ENCODE peak calls at places on chromosomes 2 and 18, in five cellular contexts. K is mammary epithelial cell, A is dorsolateral prefrontal cortex, R is glutamatergic neuron, E is tibial artery. I is an unnamed sample.

GRCh38 chr18:40938615-40939014 is 1016.4 kb upstream of the PIK3C3 start:
- DNase-seq in A (no peak), E (no peak), R (no peak), K (no peak), I (no peak)

GRCh38 chr2:170190172-170190571 is 12.2 kb downstream of the MYO3B start:
- DNase-seq in A (no peak), R (no peak), K (peak), E (no peak), I (peak)

GRCh38 chr2:96549466-96549785 is 12.9 kb downstream of the ARID5A start:
- DNase-seq in K (no peak), A (no peak), E (no peak), R (no peak), I (no peak)

GRCh38 chr2:232365621-232366321 is 12.8 kb upstream of the ALPP start:
- DNase-seq in K (peak), E (no peak), R (peak), A (no peak), I (peak)

GRCh38 chr2:26609133-26609532 is 32.0 kb downstream of the CIB4 start:
- DNase-seq in R (no peak), E (no peak), A (no peak), K (no peak), I (no peak)

GRCh38 chr2:223894009-223894408 is 51.1 kb downstream of the WDFY1 start:
- DNase-seq in R (no peak), K (no peak), A (no peak), E (no peak), I (no peak)

GRCh38 chr2:7951490-7951889 is 730.4 kb upstream of the ID2 start:
- DNase-seq in R (no peak), K (no peak), A (no peak), E (no peak), I (no peak)

GRCh38 chr2:207283356-207283755 is 117.6 kb upstream of the KLF7 start:
- DNase-seq in K (peak), R (no peak), A (no peak), E (peak), I (no peak)

GRCh38 chr2:167844714-167845530 is 402.5 kb downstream of the STK39 start:
- DNase-seq in R (peak), K (no peak), E (no peak), A (no peak), I (peak)

GRCh38 chr2:34949316-34949715 is 1350.2 kb upstream of the FAM98A start:
- DNase-seq in K (no peak), R (no peak), E (no peak), A (no peak), I (no peak)

GRCh38 chr2:217977840-217978535 is 24.8 kb downstream of the TNS1 start:
- DNase-seq in E (peak), K (no peak), A (no peak), R (no peak), I (no peak)

GRCh38 chr18:2302628-2303516 is 268.4 kb downstream of the METTL4 start:
- DNase-seq in K (peak), A (no peak), R (no peak), E (no peak), I (peak)

GRCh38 chr18:50610349-50610748 is 50.5 kb downstream of the MAPK4 start:
- DNase-seq in K (no peak), A (no peak), E (no peak), R (no peak), I (no peak)

GRCh38 chr18:59699750-59700534 is 2.7 kb upstream of the CCBE1 start:
- DNase-seq in K (peak), E (no peak), R (no peak), A (no peak), I (peak)

GRCh38 chr2:45014016-45014702 is 4.9 kb upstream of the SIX2 start:
- DNase-seq in A (no peak), R (peak), K (no peak), E (peak), I (no peak)

GRCh38 chr2:103527278-103527677 is 765.4 kb downstream of the TMEM182 start:
- DNase-seq in R (no peak), K (no peak), A (no peak), E (no peak), I (no peak)

GRCh38 chr2:176907341-176907740 is 305.3 kb upstream of the HNRNPA3 start:
- DNase-seq in R (no peak), E (no peak), K (no peak), A (no peak), I (no peak)

GRCh38 chr2:101710690-101711318 is 13.3 kb downstream of the MAP4K4 start:
- DNase-seq in E (no peak), K (peak), R (no peak), A (no peak), I (no peak)

GRCh38 chr2:74440005-74440377 is 1.7 kb downstream of the RTKN start:
- DNase-seq in A (peak), R (no peak), E (peak), K (peak), I (no peak)

GRCh38 chr2:8478133-8478793 is 203.6 kb upstream of the ID2 start:
- DNase-seq in R (no peak), K (no peak), E (peak), A (no peak), I (no peak)

GRCh38 chr2:157830696-157831570 is 45.2 kb downstream of the ACVR1 start:
- DNase-seq in A (no peak), E (peak), K (peak), R (no peak), I (peak)

GRCh38 chr2:215022418-215022817 is 116.0 kb downstream of the ABCA12 start:
- DNase-seq in R (no peak), A (no peak), E (no peak), K (peak), I (peak)

GRCh38 chr2:207241198-207241597 is 75.5 kb upstream of the KLF7 start:
- DNase-seq in E (no peak), A (no peak), R (no peak), K (peak), I (peak)

GRCh38 chr18:39173022-39173421 is 1607.4 kb upstream of the CELF4 start:
- DNase-seq in E (no peak), K (peak), R (no peak), A (no peak), I (no peak)

GRCh38 chr2:38406597-38407110 is 29.6 kb upstream of the ATL2 start:
- DNase-seq in R (no peak), A (no peak), E (no peak), K (peak), I (peak)

GRCh38 chr2:60958361-60958760 is 59.2 kb upstream of the PEX13 start:
- DNase-seq in E (no peak), K (no peak), A (no peak), R (no peak), I (peak)

GRCh38 chr18:61551586-61551985 is 218.4 kb downstream of the CDH20 start:
- DNase-seq in R (no peak), A (no peak), E (no peak), K (peak), I (peak)

GRCh38 chr2:30230479-30230854 is 867 bp upstream of the LBH start:
- DNase-seq in K (no peak), R (peak), A (no peak), E (no peak), I (no peak)

GRCh38 chr2:145022671-145023330 is 502.9 kb upstream of the ZEB2 start:
- DNase-seq in E (no peak), R (no peak), A (no peak), K (no peak), I (no peak)

GRCh38 chr2:216328347-216328746 is 43.9 kb downstream of the MARCHF4 start:
- DNase-seq in E (no peak), K (no peak), A (no peak), R (no peak), I (peak)

GRCh38 chr2:239882335-239882734 is 142.8 kb downstream of the NDUFA10 start:
- DNase-seq in K (peak), A (no peak), R (peak), E (no peak), I (peak)

GRCh38 chr2:12884713-12885282 is 168.1 kb downstream of the TRIB2 start:
- DNase-seq in R (no peak), K (peak), E (peak), A (no peak), I (peak)

GRCh38 chr2:106127282-106127771 is 66.8 kb downstream of the UXS1 start:
- DNase-seq in K (no peak), R (no peak), A (no peak), E (no peak), I (peak)

GRCh38 chr18:63107931-63108330 is 211.6 kb downstream of the BCL2 start:
- DNase-seq in K (no peak), A (no peak), R (no peak), E (no peak), I (no peak)

GRCh38 chr18:80259610-80260009 is 12.3 kb upstream of the PARD6G start:
- DNase-seq in A (no peak), K (no peak), E (no peak), R (no peak), I (no peak)

GRCh38 chr18:63137999-63138448 is 181.5 kb downstream of the BCL2 start:
- DNase-seq in E (no peak), A (no peak), R (no peak), K (no peak), I (no peak)

GRCh38 chr2:208266641-208267335 is 733 bp downstream of the PIKFYVE start:
- DNase-seq in E (no peak), K (peak), A (no peak), R (no peak), I (peak)

GRCh38 chr2:106192752-106193490 is 1.2 kb downstream of the UXS1 start:
- DNase-seq in R (no peak), E (peak), A (no peak), K (peak), I (peak)

GRCh38 chr2:224173882-224174415 is 134.9 kb upstream of the SERPINE2 start:
- DNase-seq in E (no peak), R (no peak), K (no peak), A (no peak), I (no peak)

GRCh38 chr2:219045937-219046550 is 4.7 kb upstream of the CFAP65 start:
- DNase-seq in A (no peak), R (no peak), E (no peak), K (peak), I (peak)

DNA sequence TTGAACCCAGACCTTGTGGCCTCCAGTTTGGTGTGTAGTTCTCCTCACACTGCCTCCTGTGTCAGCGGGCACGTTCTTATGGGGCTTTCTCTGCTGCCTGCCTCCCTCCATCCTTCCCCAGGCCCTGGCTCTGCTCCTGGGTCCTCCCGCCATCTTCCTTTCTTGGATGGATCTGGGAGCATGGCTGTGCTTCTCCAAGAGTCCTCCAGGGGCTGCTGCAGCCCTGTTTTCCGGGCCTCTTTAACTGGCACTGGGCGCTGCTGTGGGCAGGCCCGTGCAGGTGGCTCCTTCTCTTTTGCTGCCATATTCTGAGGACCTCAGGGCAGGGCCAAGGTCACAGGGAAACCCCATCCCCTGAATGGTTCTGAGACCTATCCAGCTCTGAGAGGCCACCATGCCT is 17.8 kb downstream of the THNSL2 start:
- DNase-seq in E (no peak), R (no peak), K (peak), A (no peak), I (peak)
- TF ChIP-seq CTCF in E (no peak), R (no peak), K (peak), A (no peak), I (peak)

DNA sequence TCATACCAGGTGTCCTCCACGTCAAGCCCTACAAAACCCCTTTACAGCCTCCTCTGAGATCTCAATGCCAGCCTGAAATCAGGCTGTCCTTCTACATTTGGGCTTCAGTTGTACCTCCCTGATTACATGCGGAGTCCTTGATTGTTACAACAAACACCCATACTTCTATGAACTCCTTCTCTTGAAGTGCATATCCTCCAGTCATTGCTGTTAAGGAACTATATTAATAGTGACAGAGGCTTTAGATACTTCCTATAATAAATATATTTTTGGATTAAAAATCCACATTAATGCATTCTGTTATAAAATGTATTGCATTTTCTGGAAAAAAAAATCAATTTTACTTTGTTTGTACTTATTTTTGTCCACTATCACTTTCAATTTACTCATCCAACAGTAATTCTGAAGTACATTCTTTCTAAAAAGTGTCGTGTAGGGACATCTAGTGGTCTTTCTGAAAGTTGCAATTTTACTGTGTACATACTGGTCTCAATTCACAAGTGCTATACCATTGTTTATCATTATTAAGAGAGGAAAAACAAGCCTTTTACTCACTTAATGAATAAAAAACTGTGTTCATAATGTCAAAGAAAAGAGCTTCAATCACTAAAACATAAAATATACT is 316.4 kb downstream of the DSEL start:
- DNase-seq in R (no peak), A (no peak), E (no peak), K (peak), I (peak)
- TF ChIP-seq CTCF in R (peak), A (peak), E (peak), K (peak), I (peak)

GRCh38 chr18:8507361-8507760 is 101.9 kb upstream of the RAB12 start:
- DNase-seq in K (no peak), E (no peak), A (no peak), R (peak), I (peak)
- TF ChIP-seq CTCF in K (peak), E (no peak), A (no peak), R (peak), I (no peak)

DNA sequence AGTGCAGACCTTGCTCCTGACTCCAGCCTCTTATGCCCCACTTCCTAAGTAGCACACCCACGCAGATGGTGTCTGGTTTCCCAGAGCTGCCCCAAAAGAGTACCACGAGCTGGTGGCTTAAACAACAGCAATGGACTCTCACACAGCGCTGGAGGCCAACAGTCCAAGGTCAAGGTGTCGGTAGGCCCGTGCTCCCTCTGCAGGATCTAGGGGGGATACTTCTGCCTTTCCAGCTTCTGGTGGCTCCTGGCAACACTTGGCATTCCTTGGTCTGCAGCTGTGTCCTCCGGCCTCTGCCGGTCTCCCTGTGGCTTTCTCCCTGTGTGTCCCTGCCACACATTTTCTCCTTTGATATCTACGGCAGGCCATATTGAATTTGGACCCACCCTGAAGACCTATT is 99.0 kb downstream of the TSHZ1 start:
- DNase-seq in K (no peak), E (no peak), R (no peak), A (no peak), I (no peak)
- TF ChIP-seq CTCF in K (no peak), E (no peak), R (no peak), A (no peak), I (no peak)

DNA sequence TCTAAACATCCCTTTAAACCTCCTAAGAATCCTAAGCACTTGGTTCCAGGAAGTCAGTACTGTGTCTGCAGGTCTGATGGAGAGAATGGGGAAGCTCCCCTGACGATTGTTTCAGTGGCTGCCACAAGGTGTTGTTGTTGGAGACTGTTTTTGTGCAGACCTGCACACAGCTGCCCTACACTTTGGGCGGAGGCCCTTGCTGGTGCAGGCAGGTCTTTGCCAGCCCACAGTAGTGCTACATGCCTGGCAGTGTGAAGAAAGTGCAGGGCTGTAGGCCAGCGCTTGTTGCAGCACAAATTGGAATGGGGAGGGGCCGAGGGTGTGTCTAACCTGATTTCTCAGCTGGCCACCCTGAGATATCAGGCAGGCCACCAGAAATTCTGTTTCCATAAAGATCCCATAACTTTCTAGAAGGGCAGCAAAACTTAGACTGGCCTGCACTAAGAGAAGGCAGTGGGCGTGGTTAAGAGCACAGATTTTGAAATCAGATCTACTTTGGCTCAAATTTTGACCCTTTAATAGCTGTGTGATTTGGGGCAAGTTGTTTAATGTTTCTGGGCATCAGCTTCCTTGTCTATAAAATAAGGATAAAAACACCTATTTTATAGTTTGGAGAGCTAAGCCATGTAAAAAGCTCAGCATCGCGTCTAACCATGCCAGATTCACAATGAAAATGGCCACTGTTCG is 83.7 kb upstream of the SLC1A4 start:
- DNase-seq in E (no peak), K (no peak), R (no peak), A (no peak), I (peak)
- TF ChIP-seq CTCF in E (no peak), K (no peak), R (no peak), A (no peak), I (no peak)

DNA sequence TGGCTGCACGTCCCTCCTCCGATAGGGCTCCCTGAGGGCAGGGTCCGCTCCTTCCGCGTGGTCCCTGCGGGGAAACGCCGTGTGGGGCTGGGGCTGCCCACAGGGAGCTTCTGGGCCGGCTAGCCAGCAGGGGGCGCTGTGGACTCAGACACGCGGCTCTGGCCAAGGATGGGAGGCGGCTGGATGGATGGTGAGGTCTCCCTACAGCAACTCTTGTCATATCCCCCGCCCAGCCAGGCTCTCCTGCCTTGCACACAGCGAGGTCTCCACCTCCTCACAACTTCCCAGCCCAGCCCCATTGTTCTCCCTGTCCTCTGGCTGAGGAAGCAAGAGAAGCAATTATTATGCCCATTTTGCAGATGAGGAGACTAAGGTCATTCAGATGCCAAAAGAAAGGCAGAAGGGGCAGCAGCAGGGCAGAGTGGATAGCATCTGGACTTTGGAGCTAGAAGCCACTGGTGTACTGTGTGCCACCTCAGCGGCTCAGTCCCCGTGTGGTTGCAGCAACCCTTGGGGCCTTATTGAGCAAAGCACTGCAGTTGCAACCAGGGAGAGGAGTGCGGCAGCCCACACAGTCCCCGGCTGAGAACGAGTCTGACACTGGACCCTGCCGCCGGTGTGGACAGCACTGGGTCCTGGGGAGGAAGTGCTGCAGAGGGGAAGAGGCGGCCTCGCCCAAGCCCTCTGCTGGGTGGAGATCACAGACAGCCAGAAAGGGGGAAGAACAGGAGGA is 99.0 kb downstream of the ZFP36L2 start:
- DNase-seq in A (no peak), K (no peak), R (peak), E (peak), I (no peak)
- TF ChIP-seq CTCF in A (peak), K (peak), R (peak), E (peak), I (peak)

GRCh38 chr2:197256021-197256420 is 54.6 kb downstream of the ANKRD44 start:
- DNase-seq in A (no peak), K (no peak), R (no peak), E (no peak), I (no peak)
- TF ChIP-seq CTCF in A (no peak), K (no peak), R (no peak), E (no peak), I (no peak)